ENCODE peak calls at places on chromosomes 3 and 15, in ten cellular contexts. D is BE2C, N is SK-N-SH, Q is lower leg skin, H is cardiac fibroblast, J is cardiac muscle cell, C is spleen, A is GM12865, G is MM.1S, Y is dorsolateral prefrontal cortex. K is an unnamed sample.

GRCh38 chr15:75456710-75457109 is 5.2 kb upstream of the SIN3A start:
- DNase-seq in N (no peak), A (no peak), D (no peak), Y (no peak), C (no peak), G (no peak), Q (no peak), J (peak), H (peak), K (no peak)

GRCh38 chr3:147680820-147681488 is 271.8 kb downstream of the ZIC1 start:
- DNase-seq in Q (no peak), N (no peak), A (no peak), C (no peak), G (no peak), J (peak), H (peak), D (no peak), Y (no peak), K (no peak)

GRCh38 chr3:71576966-71577459 is 6.5 kb downstream of the FOXP1 start:
- DNase-seq in C (no peak), A (no peak), N (no peak), Y (no peak), J (no peak), D (no peak), G (no peak), Q (no peak), H (no peak), K (no peak)

GRCh38 chr3:12287727-12288465 is 974 bp upstream of the PPARG start:
- DNase-seq in H (peak), J (peak), C (peak), Y (no peak), D (peak), Q (no peak), A (no peak), G (no peak), N (peak), K (no peak)

GRCh38 chr3:14077310-14077709 is 47.4 kb downstream of the CHCHD4 start:
- DNase-seq in J (no peak), H (no peak), Y (no peak), D (no peak), Q (no peak), A (no peak), N (no peak), G (no peak), C (no peak), K (no peak)

GRCh38 chr3:132417695-132418520 is 606 bp downstream of the DNAJC13 start:
- DNase-seq in C (no peak), N (peak), Y (no peak), Q (peak), A (peak), J (peak), G (peak), D (peak), H (peak), K (peak)

GRCh38 chr3:28322464-28322863 is 26.1 kb upstream of the ZCWPW2 start:
- DNase-seq in J (peak), N (no peak), Q (no peak), C (no peak), G (no peak), A (no peak), H (peak), D (no peak), Y (no peak), K (no peak)

GRCh38 chr3:112416391-112417212 is 82.7 kb downstream of the BTLA start:
- DNase-seq in G (no peak), A (no peak), Y (no peak), H (no peak), D (no peak), Q (no peak), C (no peak), N (no peak), J (no peak), K (no peak)

GRCh38 chr3:101036213-101036618 is 43.0 kb upstream of the ABI3BP start:
- DNase-seq in A (no peak), Q (peak), C (no peak), J (peak), H (peak), N (no peak), Y (no peak), G (no peak), D (no peak), K (no peak)

GRCh38 chr3:16379838-16380237 is 114.8 kb downstream of the OXNAD1 start:
- DNase-seq in G (no peak), J (no peak), N (no peak), D (no peak), Y (no peak), H (no peak), Q (no peak), C (no peak), A (no peak), K (no peak)

GRCh38 chr3:71022552-71023335 is 560.8 kb downstream of the FOXP1 start:
- DNase-seq in Q (no peak), J (peak), D (no peak), N (no peak), G (no peak), Y (no peak), A (no peak), C (no peak), H (peak), K (peak)

GRCh38 chr15:100201376-100202280 is 140.1 kb downstream of the ADAMTS17 start:
- DNase-seq in Q (no peak), A (peak), J (no peak), Y (no peak), D (peak), G (no peak), H (no peak), C (peak), N (peak), K (peak)

GRCh38 chr3:47579875-47580274 is 1.2 kb upstream of the CSPG5 start:
- DNase-seq in C (no peak), Q (no peak), D (no peak), J (no peak), Y (no peak), N (no peak), A (no peak), G (peak), H (no peak), K (no peak)

GRCh38 chr3:17039579-17039978 is 154.8 kb downstream of the PLCL2 start:
- DNase-seq in N (no peak), G (no peak), D (no peak), J (peak), H (peak), Y (no peak), C (no peak), A (no peak), Q (no peak), K (no peak)

GRCh38 chr3:127368186-127369032 is 80.6 kb upstream of the PRR20G start:
- DNase-seq in A (no peak), H (no peak), C (peak), N (no peak), Q (no peak), G (no peak), J (no peak), D (no peak), Y (no peak), K (no peak)

GRCh38 chr15:56524915-56525314 is 60.0 kb upstream of the MNS1 start:
- DNase-seq in H (peak), D (no peak), G (no peak), N (no peak), Q (no peak), J (peak), A (no peak), Y (no peak), C (no peak), K (no peak)

GRCh38 chr15:43376017-43376705 is 5.3 kb downstream of the TUBGCP4 start:
- DNase-seq in A (peak), D (peak), Y (no peak), J (peak), G (peak), H (peak), N (peak), Q (no peak), C (no peak), K (no peak)

GRCh38 chr3:13021141-13021933 is 51.9 kb downstream of the IQSEC1 start:
- DNase-seq in A (peak), Y (no peak), Q (no peak), J (no peak), G (no peak), C (peak), H (no peak), N (peak), D (peak), K (no peak)

GRCh38 chr15:67062365-67062985 is 2.9 kb upstream of the SMAD3 start:
- DNase-seq in A (no peak), C (no peak), N (no peak), G (no peak), D (no peak), J (no peak), H (no peak), Q (no peak), Y (no peak), K (no peak)

GRCh38 chr3:49930241-49930690 is 655 bp upstream of the MON1A start:
- DNase-seq in G (no peak), J (no peak), A (no peak), D (no peak), H (no peak), C (no peak), Q (no peak), N (no peak), Y (no peak), K (no peak)
- H3K4me3 ChIP-seq in G (peak), J (peak), A (peak), D (peak), H (peak), C (peak), Q (no peak), N (peak), Y (peak), K (no peak)

GRCh38 chr3:21020043-21020442 is 731.0 kb downstream of the ZNF385D start:
- DNase-seq in N (peak), G (no peak), A (no peak), J (no peak), Y (no peak), Q (no peak), D (no peak), C (no peak), H (no peak), K (no peak)

GRCh38 chr3:21020681-21021080 is 730.3 kb downstream of the ZNF385D start:
- DNase-seq in A (no peak), Y (no peak), N (peak), G (no peak), D (no peak), C (no peak), H (no peak), Q (no peak), J (no peak), K (no peak)

GRCh38 chr3:21013566-21013965 is 737.4 kb downstream of the ZNF385D start:
- DNase-seq in D (no peak), J (no peak), A (no peak), Y (no peak), C (no peak), Q (no peak), H (no peak), N (no peak), G (no peak), K (no peak)

DNA sequence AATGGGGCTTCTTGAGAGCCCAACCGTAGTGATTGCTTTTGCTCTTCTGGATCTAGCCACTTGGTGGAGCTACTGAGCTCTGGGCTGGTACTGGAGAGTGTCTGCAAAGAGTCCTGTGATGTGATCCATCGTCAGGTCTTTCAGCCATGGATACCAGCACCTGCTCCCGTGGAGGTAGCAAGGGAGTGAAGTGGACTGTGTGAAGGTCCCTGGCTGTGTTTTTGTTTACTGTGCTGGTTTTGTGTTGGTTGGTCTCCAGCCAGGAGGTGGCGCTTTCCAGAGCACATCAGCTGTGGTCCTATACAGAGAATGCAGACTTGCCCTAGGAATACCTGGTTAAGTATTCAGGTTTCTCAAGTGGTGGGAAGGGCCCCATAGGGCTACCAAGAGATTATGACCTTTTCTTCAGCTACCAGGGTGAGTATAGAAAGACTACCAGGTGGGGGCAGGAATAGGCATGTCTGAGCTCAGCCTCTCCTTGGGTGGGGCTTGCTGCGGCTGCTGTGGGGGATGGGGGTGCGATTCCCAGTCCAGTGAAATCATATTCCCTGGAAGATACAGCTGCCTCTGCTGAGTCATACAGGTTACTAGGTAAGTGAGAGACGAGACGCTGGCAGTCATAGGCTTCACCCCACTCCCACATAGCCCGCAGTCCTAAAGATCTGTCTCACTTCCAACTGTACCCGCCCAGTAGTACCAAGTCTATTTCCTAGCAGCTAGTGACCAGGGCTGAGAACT is 733.7 kb downstream of the ZNF385D start:
- DNase-seq in J (peak), A (peak), D (no peak), H (peak), Y (no peak), C (no peak), Q (no peak), N (no peak), G (no peak), K (no peak)
- TF ChIP-seq CTCF in J (peak), A (peak), D (no peak), H (peak), Y (no peak), C (no peak), Q (no peak), N (peak), G (peak), K (no peak)

GRCh38 chr15:50880221-50880620 is 28.3 kb upstream of the AP4E1 start:
- DNase-seq in Y (no peak), H (no peak), G (no peak), J (no peak), A (no peak), N (no peak), Q (no peak), C (no peak), D (no peak), K (no peak)

GRCh38 chr15:50873935-50874353 is 34.5 kb upstream of the AP4E1 start:
- DNase-seq in Q (no peak), N (no peak), A (peak), D (no peak), J (no peak), C (no peak), G (peak), Y (no peak), H (no peak), K (no peak)

GRCh38 chr15:50879016-50879415 is 29.5 kb upstream of the AP4E1 start:
- DNase-seq in A (peak), Y (no peak), D (no peak), H (no peak), C (no peak), J (no peak), N (no peak), Q (no peak), G (peak), K (no peak)

GRCh38 chr15:50876260-50876988 is 32.1 kb upstream of the AP4E1 start:
- DNase-seq in G (no peak), J (no peak), Y (no peak), C (no peak), D (no peak), N (no peak), H (no peak), Q (no peak), A (no peak), K (no peak)

GRCh38 chr15:50876989-50877360 is 31.5 kb upstream of the AP4E1 start:
- DNase-seq in G (peak), D (peak), J (peak), N (peak), C (no peak), A (peak), H (peak), Y (peak), Q (peak), K (peak)
- H3K4me3 ChIP-seq in G (peak), D (peak), J (no peak), N (peak), C (peak), A (peak), H (peak), Y (peak), Q (no peak), K (no peak)

GRCh38 chr3:166425900-166426611 is 588.8 kb upstream of the BCHE start:
- DNase-seq in J (no peak), Q (no peak), H (no peak), Y (no peak), C (no peak), N (no peak), D (no peak), G (no peak), A (no peak), K (no peak)
- TF ChIP-seq CTCF in J (no peak), Q (no peak), H (no peak), Y (no peak), C (no peak), N (no peak), D (no peak), G (no peak), A (no peak), K (no peak)

GRCh38 chr3:195066441-195066841 is 204.5 kb downstream of the XXYLT1 start:
- DNase-seq in Q (no peak), H (no peak), D (peak), G (no peak), N (no peak), Y (peak), A (no peak), J (no peak), C (peak), K (no peak)
- H3K4me3 ChIP-seq in Q (no peak), H (no peak), D (no peak), G (no peak), N (no peak), Y (no peak), A (no peak), J (no peak), C (no peak), K (no peak)

DNA sequence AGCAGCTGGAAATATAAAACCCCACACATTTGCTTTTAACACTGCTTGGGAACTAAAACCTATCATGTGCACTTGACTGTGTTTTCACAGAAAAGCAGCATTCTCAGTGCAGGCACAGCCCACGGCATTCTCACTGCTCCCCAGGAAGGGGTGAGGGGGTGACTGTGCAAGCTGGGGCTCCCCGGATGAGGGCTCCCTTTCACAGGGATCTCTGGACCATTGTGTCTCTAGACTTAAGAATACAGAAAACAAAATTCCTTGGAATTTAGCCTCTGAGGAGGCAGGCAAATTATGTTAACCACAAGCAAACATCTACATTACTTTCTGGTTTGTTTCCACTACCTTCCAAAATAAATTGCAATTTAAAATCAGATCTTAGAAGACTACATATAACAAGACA is 100.3 kb downstream of the FSIP1 start:
- DNase-seq in C (no peak), N (no peak), Y (no peak), Q (no peak), A (no peak), J (no peak), H (no peak), G (no peak), D (no peak), K (no peak)
- TF ChIP-seq CTCF in C (no peak), N (no peak), Y (no peak), Q (no peak), A (no peak), J (no peak), H (no peak), G (no peak), D (no peak), K (no peak)

K was measured in adrenal gland.